ENCODE peak calls at places on chromosomes 11 and 22, in six cellular contexts. L, P, X, I, W and T are unnamed samples.

GRCh38 chr11:123250811-123251655 is 56.0 kb upstream of the CLMP start:
- DNase-seq in L (no peak), P (no peak), X (no peak), I (no peak), W (peak; percentile 46), T (no peak)

GRCh38 chr11:44792171-44792570 is 65.4 kb downstream of the TSPAN18 start:
- DNase-seq in L (no peak), P (no peak), X (no peak), I (no peak), W (no peak), T (no peak)

GRCh38 chr22:45580703-45581381 is 78.2 kb downstream of the FBLN1 start:
- DNase-seq in L (no peak), P (no peak), X (peak; percentile 41), I (no peak), W (no peak), T (no peak)

GRCh38 chr22:40331706-40332105 is 14.6 kb upstream of the ADSL start:
- DNase-seq in L (no peak), P (no peak), X (no peak), I (no peak), W (no peak), T (no peak)

GRCh38 chr11:66541892-66542291 is 4.0 kb downstream of the ZDHHC24 start:
- DNase-seq in L (no peak), P (no peak), X (no peak), I (no peak), W (no peak), T (no peak)

GRCh38 chr22:36546092-36546804 is 17.3 kb upstream of the EIF3D start:
- DNase-seq in L (no peak), P (no peak), X (no peak), I (peak; percentile 48), W (peak; percentile 64), T (peak; percentile 72)

GRCh38 chr11:86103808-86104207 is 34.9 kb upstream of the PICALM start:
- DNase-seq in L (no peak), P (no peak), X (no peak), I (no peak), W (peak; percentile 38), T (peak; percentile 17)

GRCh38 chr11:126115820-126116319 is 53.2 kb upstream of the CDON start:
- DNase-seq in L (no peak), P (peak; percentile 81), X (peak; percentile 85), I (peak; percentile 91), W (peak; percentile 84), T (peak; percentile 90)

GRCh38 chr11:84056696-84057095 is 770.5 kb upstream of the CCDC90B start:
- DNase-seq in L (no peak), P (no peak), X (no peak), I (no peak), W (no peak), T (no peak)

GRCh38 chr11:46238078-46238966 is 39.1 kb upstream of the CREB3L1 start:
- DNase-seq in L (peak; percentile 48), P (no peak), X (peak; percentile 82), I (peak; percentile 64), W (peak; percentile 88), T (peak; percentile 57)

GRCh38 chr11:133082851-133083488 is 449.3 kb downstream of the OPCML start:
- DNase-seq in L (no peak), P (peak; percentile 2), X (peak; percentile 76), I (peak; percentile 61), W (peak; percentile 61), T (peak; percentile 37)

GRCh38 chr22:39250131-39250530 is 5.3 kb upstream of the PDGFB start:
- DNase-seq in L (no peak), P (no peak), X (no peak), I (no peak), W (no peak), T (no peak)

GRCh38 chr11:134022748-134023147 is 46.1 kb upstream of the JAM3 start:
- DNase-seq in L (no peak), P (no peak), X (no peak), I (no peak), W (no peak), T (no peak)

GRCh38 chr11:107808526-107808925 is 50.1 kb downstream of the SLC35F2 start:
- DNase-seq in L (no peak), P (no peak), X (no peak), I (no peak), W (no peak), T (no peak)

GRCh38 chr11:64004590-64004984 is 18.3 kb downstream of the OTUB1 start:
- DNase-seq in L (no peak), P (no peak), X (no peak), I (no peak), W (peak; percentile 24), T (no peak)

GRCh38 chr11:46800177-46800576 is 45.9 kb downstream of the CKAP5 start:
- DNase-seq in L (no peak), P (peak; percentile 43), X (no peak), I (no peak), W (peak; percentile 11), T (peak; percentile 60)

GRCh38 chr11:4072668-4073285 is 21.8 kb upstream of the RRM1 start:
- DNase-seq in L (peak; percentile 54), P (no peak), X (no peak), I (peak; percentile 84), W (peak; percentile 86), T (peak; percentile 90)

GRCh38 chr11:116217006-116217405 is 555.8 kb downstream of the BUD13 start:
- DNase-seq in L (no peak), P (no peak), X (peak; percentile 61), I (peak; percentile 48), W (peak; percentile 8), T (peak; percentile 67)

GRCh38 chr22:47372111-47372581 is 609.7 kb downstream of the TBC1D22A start:
- DNase-seq in L (no peak), P (no peak), X (peak; percentile 41), I (no peak), W (no peak), T (no peak)

GRCh38 chr22:46436595-46437163 is 100.7 kb downstream of the CELSR1 start:
- DNase-seq in L (no peak), P (no peak), X (no peak), I (no peak), W (peak; percentile 13), T (peak; percentile 15)

GRCh38 chr11:64357904-64358535 is 942 bp upstream of the RPS6KA4 start:
- DNase-seq in L (no peak), P (no peak), X (no peak), I (no peak), W (peak; percentile 43), T (no peak)

GRCh38 chr22:48100685-48101417 is 1338.4 kb downstream of the TBC1D22A start:
- DNase-seq in L (no peak), P (no peak), X (no peak), I (no peak), W (no peak), T (no peak)

GRCh38 chr11:43537831-43538230 is 142.7 kb upstream of the HSD17B12 start:
- DNase-seq in L (no peak), P (no peak), X (no peak), I (no peak), W (no peak), T (no peak)

GRCh38 chr11:47004595-47005033 is 68.1 kb downstream of the CSTPP1 start:
- DNase-seq in L (peak; percentile 21), P (peak; percentile 65), X (peak; percentile 53), I (peak; percentile 90), W (peak; percentile 97), T (peak; percentile 99)

GRCh38 chr11:1855886-1856265 is 3.0 kb downstream of the LSP1 start:
- DNase-seq in L (no peak), P (no peak), X (no peak), I (no peak), W (no peak), T (no peak)

GRCh38 chr11:1857064-1857463 is 4.2 kb downstream of the LSP1 start:
- DNase-seq in L (no peak), P (no peak), X (no peak), I (no peak), W (no peak), T (no peak)

GRCh38 chr11:1854949-1855885 is 2.3 kb downstream of the LSP1 start:
- DNase-seq in L (peak; percentile 41), P (no peak), X (no peak), I (no peak), W (no peak), T (no peak)

GRCh38 chr11:1858154-1858553 is 5.3 kb downstream of the LSP1 start:
- DNase-seq in L (no peak), P (no peak), X (peak; percentile 72), I (no peak), W (no peak), T (no peak)

GRCh38 chr11:1856306-1857005 is 3.6 kb downstream of the LSP1 start:
- DNase-seq in L (no peak), P (no peak), X (no peak), I (no peak), W (no peak), T (no peak)
- TF ChIP-seq CTCF in L (no peak), P (no peak), X (no peak), I (no peak), W (no peak), T (no peak)

DNA sequence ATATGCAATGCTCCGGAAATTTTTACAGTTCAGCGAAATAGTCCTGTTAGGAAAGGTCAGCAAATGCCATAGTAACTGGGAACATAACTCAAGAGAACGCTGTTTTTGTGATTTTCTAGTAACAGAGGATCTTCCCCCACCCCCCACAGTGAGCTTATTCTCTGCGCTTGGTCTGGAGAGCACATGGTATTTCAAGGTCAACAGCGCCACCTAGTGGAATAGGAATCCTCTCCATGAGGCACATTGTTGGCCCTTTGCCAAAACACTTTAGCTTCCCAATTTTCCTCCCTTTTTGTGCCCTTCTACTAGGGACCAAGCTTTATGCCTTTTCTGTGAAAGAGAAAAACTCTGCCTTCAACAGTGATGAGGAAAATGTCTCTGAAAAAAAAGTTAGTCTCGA is 13.2 kb upstream of the OR4C12 start:
- DNase-seq in L (no peak), P (no peak), X (no peak), I (peak; percentile 76), W (peak; percentile 25), T (peak; percentile 51)
- TF ChIP-seq CTCF in L (peak; percentile 11), P (peak; percentile 24), X (peak; percentile 47), I (peak; percentile 47), W (peak; percentile 35), T (peak; percentile 51)

GRCh38 chr11:61106296-61106695 is 4.0 kb downstream of the CD5 start:
- DNase-seq in L (no peak), P (no peak), X (no peak), I (no peak), W (no peak), T (no peak)
- TF ChIP-seq CTCF in L (no peak), P (no peak), X (no peak), I (no peak), W (no peak), T (no peak)

DNA sequence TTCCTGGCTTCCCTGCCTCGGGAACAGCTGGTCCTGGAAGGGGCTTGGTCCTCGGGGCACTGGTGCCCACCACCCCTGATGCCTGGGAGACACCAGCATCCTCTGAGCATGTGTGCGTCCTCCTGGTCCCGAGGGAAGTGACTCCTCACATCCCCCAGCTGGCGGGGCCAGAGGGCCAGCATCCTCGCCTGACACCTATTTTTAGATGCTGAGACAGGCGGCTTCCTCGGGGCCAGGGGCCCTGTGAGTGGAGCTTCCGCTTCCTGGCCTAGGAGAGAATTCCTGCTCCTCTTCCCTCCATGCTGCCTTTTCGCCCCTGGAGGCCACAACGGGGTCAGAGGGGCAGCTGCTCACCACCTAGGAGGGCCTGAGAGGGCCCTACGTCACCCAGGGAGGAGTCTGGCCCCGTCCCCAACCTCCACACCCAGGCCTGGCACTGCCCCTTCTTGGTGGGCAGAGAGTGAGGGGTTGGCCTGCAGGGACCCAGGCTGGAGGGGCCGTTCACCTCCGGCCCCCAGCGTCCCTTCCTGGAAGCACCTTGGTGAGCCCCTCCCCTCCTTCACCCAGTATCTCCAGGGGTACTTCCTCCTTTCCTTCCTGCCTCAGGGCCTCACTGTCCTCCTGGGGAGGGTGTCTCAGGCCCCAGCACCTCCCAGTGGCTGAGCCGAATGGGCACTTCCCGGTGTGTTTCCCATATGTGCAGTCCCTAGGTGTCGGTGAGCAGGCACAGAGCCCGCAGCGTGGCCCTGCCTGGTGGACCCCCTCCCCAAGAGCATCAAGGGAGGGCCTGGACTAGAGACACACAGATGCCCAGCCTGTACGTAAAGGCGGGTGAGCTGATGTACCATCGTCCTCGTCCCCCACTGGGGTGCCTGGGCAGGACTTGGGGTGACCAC is 6.1 kb downstream of the CD81 start:
- DNase-seq in L (peak; percentile 48), P (no peak), X (no peak), I (peak; percentile 56), W (peak; percentile 88), T (peak; percentile 46)
- TF ChIP-seq CTCF in L (no peak), P (no peak), X (peak; percentile 16), I (no peak), W (no peak), T (no peak)